ENCODE peak calls at places on chromosomes 5 and 9, in eight cellular contexts. S is nephron progenitor cell, X is progenitor cell of endocrine pancreas, W is LNCaP clone FGC, E is mucosa of descending colon, H is mammary epithelial cell, C is GM12865, D is endothelial cell. M is an unnamed sample.

GRCh38 chr9:70111042-70111602 is 67.5 kb downstream of the MAMDC2 start:
- DNase-seq in W (peak; percentile 72), X (peak; percentile 47), H (peak; percentile 57), D (peak; percentile 82), S (peak; percentile 80), C (peak; percentile 67), E (peak; percentile 72), M (peak; percentile 79)

GRCh38 chr9:112764344-112764743 is 13.8 kb downstream of the SNX30 start:
- DNase-seq in S (peak; percentile 18), W (no peak), D (no peak), X (no peak), E (no peak), C (no peak), H (peak; percentile 35), M (no peak)

GRCh38 chr5:6822556-6823343 is 109.5 kb downstream of the TENT4A start:
- DNase-seq in S (peak; percentile 27), D (no peak), E (no peak), C (peak; percentile 21), W (no peak), X (no peak), H (no peak), M (no peak)

GRCh38 chr9:137306546-137307254 is 4.6 kb upstream of the NRARP start:
- DNase-seq in X (peak; percentile 11), S (no peak), E (peak; percentile 64), W (no peak), D (no peak), C (no peak), H (no peak), M (no peak)

GRCh38 chr9:127123239-127123935 is 952 bp upstream of the ANGPTL2 start:
- DNase-seq in X (no peak), S (no peak), W (no peak), H (no peak), D (no peak), E (no peak), C (no peak), M (peak; percentile 29)

GRCh38 chr9:27539479-27540441 is 10.1 kb upstream of the MOB3B start:
- DNase-seq in C (peak; percentile 49), S (no peak), H (peak; percentile 45), W (no peak), E (no peak), X (no peak), D (no peak), M (peak; percentile 90)

GRCh38 chr9:137226338-137227056 is 805 bp upstream of the RNF224 start:
- DNase-seq in X (no peak), S (no peak), D (no peak), E (no peak), W (no peak), C (no peak), H (peak; percentile 82), M (peak; percentile 68)

GRCh38 chr5:53302524-53302923 is 177.9 kb upstream of the FST start:
- DNase-seq in D (no peak), C (no peak), W (no peak), H (no peak), S (no peak), E (no peak), X (no peak), M (no peak)

GRCh38 chr9:134541373-134541747 is 100.2 kb upstream of the COL5A1 start:
- DNase-seq in X (no peak), E (peak; percentile 18), H (no peak), W (no peak), D (no peak), S (no peak), C (no peak), M (no peak)

GRCh38 chr9:22142681-22143080 is 133.6 kb upstream of the CDKN2B start:
- DNase-seq in E (no peak), X (no peak), C (no peak), W (no peak), D (no peak), H (peak; percentile 53), S (no peak), M (no peak)

GRCh38 chr9:136685792-136686533 is 1.3 kb downstream of the AGPAT2 start:
- DNase-seq in C (no peak), H (no peak), W (no peak), E (no peak), X (no peak), D (peak; percentile 39), S (peak; percentile 29), M (no peak)

GRCh38 chr9:4073371-4073770 is 226.5 kb downstream of the GLIS3 start:
- DNase-seq in X (no peak), C (peak; percentile 14), W (no peak), H (no peak), E (no peak), S (no peak), D (peak; percentile 21), M (no peak)

GRCh38 chr9:27145143-27145542 is 36.1 kb downstream of the TEK start:
- DNase-seq in D (peak; percentile 42), X (no peak), S (no peak), E (no peak), C (no peak), W (no peak), H (no peak), M (no peak)

GRCh38 chr5:69167488-69167845 is 517 bp downstream of the CCNB1 start:
- DNase-seq in D (peak; percentile 11), W (no peak), X (no peak), E (no peak), S (no peak), H (peak; percentile 14), C (peak; percentile 28), M (no peak)

DNA sequence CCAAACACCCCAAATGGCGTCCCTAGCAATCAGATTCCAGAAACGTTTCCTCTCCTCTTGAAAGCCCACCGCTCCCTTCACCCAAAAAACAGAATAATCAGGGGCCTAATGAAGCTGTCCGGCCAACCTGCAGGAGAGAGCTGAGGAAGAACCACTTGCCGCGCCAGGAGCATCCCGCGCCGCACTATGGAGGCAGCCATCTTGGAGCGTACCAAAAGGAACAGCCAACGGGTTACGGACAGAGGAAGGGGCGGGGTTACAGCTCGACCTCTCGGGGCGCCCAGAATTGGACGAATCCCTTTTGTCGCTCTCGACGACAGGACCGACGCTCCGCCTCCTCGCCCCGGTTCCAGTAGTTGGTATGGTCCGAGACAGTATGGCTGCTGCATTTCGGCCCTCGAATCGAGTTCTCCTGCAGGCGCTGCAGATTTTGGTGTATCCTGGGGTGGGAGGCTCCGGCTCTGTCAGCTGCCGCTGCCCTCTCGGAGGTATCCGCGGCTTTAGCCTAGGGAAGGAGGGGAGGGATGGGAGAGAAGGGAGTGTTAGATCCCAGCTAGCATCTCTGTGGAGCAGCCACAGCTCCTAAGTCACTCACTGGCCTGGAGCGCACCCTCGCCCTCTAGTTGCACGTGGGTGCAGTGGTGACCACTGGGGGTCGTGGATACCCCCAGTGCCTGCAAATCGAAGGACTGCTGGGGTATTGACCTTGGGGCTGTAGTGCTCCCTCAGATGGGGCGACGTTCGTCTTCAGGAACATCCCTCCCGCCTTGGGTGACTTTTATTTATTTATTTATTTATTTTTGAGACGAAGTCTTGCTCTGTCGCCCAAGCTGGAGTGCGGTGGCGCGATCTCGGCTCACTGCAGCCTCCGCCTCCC is at the start of the genes MRPS27 and PTCD2:
- DNase-seq in W (peak; percentile 98), S (peak; percentile 94), E (peak; percentile 97), D (peak; percentile 91), H (peak; percentile 97), X (peak; percentile 90), C (peak; percentile 100), M (peak; percentile 98)
- TF ChIP-seq CTCF in W (no peak), S (no peak), E (no peak), D (no peak), H (no peak), X (peak; percentile 47), C (peak; percentile 25), M (no peak)

GRCh38 chr9:101478444-101478843 is 42.9 kb upstream of the ALDOB start:
- DNase-seq in E (no peak), H (no peak), C (no peak), X (no peak), W (no peak), S (no peak), D (no peak), M (no peak)

GRCh38 chr9:101476576-101477208 is 41.1 kb upstream of the ALDOB start:
- DNase-seq in W (no peak), X (no peak), C (no peak), H (no peak), D (no peak), S (no peak), E (no peak), M (no peak)

GRCh38 chr9:101478906-101479305 is 43.3 kb upstream of the ALDOB start:
- DNase-seq in S (no peak), X (no peak), C (no peak), W (no peak), D (no peak), H (no peak), E (no peak), M (peak; percentile 47)

GRCh38 chr9:101477736-101478135 is 42.2 kb upstream of the ALDOB start:
- DNase-seq in C (no peak), S (no peak), E (no peak), X (no peak), D (no peak), H (peak; percentile 28), W (no peak), M (peak; percentile 52)

DNA sequence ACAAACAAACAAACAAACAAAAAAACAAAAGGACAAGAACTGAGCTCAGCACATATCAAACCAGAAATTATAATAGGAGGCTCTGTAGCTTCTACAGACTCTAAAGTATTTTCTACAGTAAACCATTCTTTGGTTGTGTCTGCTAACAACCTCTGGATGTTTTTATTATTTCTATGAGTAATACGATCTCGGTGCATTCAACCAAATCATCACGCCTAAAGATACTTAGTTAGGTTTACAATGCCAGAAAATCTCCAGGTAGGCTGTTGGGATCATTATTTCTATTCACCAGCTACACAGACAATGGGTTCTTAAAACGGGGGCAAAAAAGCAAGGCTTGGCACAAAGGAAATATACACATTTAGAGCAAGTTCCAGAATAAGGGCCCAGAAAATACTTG is 41.6 kb upstream of the ALDOB start:
- DNase-seq in C (no peak), D (no peak), S (no peak), W (no peak), E (no peak), X (no peak), H (peak; percentile 21), M (peak; percentile 21)
- TF ChIP-seq CTCF in C (no peak), D (no peak), S (no peak), W (no peak), E (no peak), X (no peak), H (no peak), M (no peak)

DNA sequence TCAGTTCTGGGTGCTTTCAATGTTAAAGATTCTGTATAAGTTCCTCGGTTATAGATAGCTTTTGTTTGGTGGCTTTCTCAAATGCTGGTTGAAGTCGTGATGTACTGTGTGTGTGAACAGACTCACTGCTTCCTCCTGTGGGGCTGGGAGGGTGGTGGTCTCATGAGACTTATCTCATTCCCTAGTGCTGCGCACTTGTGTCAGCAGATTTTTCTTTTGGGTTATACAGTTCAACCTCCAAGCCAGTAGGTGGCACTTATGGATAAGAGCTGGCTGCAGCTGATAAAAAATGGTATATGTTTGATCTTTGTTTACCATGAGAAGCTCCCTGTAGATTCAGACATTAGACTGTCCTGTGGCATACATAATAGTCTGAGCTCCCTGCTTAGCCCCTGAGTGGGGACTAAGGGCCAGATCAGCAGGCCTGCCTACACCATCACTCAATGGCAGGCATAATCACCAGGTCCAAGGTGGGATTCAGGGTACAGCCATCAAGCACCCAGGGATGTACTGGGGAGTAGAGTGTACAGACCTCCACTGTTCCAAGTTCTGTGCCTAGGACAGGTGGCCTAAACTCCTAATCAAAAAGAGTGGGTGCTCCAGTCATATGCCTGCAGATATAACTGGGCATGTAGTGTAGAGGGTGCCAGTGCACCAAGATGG is 174.2 kb downstream of the OXCT1 start:
- DNase-seq in X (no peak), S (no peak), D (no peak), W (no peak), E (no peak), H (no peak), C (peak; percentile 45), M (no peak)
- TF ChIP-seq CTCF in X (peak; percentile 9), S (no peak), D (no peak), W (peak; percentile 56), E (no peak), H (peak; percentile 14), C (peak; percentile 43), M (no peak)

GRCh38 chr9:73050062-73050814 is 97.4 kb upstream of the ALDH1A1 start:
- DNase-seq in X (no peak), S (no peak), D (no peak), C (no peak), W (no peak), E (no peak), H (no peak), M (no peak)
- TF ChIP-seq CTCF in X (peak; percentile 46), S (no peak), D (peak; percentile 14), C (no peak), W (no peak), E (no peak), H (peak; percentile 18), M (no peak)